ENCODE peak calls at places on chromosomes 4 and X, in eight cellular contexts. One of them, this sample, is unnamed.

GRCh38 chr4:177016541-177017141 is 223.9 kb upstream of the VEGFC start:
- DNase-seq in smooth muscle cell of the brain vasculature: no peak
- DNase-seq in non-pigmented ciliary epithelial cell: no peak
- DNase-seq in choroid plexus epithelial cell: no peak
- DNase-seq in amygdala: no peak
- DNase-seq in AG10803: peak
- DNase-seq in germinal center: no peak
- DNase-seq in NCI-H510A treated with DMSO at 0.1 percent for 48 hours: no peak
- DNase-seq in this sample: no peak

GRCh38 chrX:13570245-13570573 is 808 bp downstream of the EGFL6 start:
- DNase-seq in smooth muscle cell of the brain vasculature: no peak
- DNase-seq in non-pigmented ciliary epithelial cell: no peak
- DNase-seq in choroid plexus epithelial cell: no peak
- DNase-seq in amygdala: no peak
- DNase-seq in AG10803: no peak
- DNase-seq in germinal center: no peak
- DNase-seq in NCI-H510A treated with DMSO at 0.1 percent for 48 hours: no peak
- DNase-seq in this sample: no peak

GRCh38 chrX:110145854-110146253 is 142.9 kb downstream of the TMEM164 start:
- DNase-seq in smooth muscle cell of the brain vasculature: peak
- DNase-seq in non-pigmented ciliary epithelial cell: no peak
- DNase-seq in choroid plexus epithelial cell: peak
- DNase-seq in amygdala: peak
- DNase-seq in AG10803: peak
- DNase-seq in germinal center: peak
- DNase-seq in NCI-H510A treated with DMSO at 0.1 percent for 48 hours: no peak
- DNase-seq in this sample: peak

GRCh38 chr4:111028829-111029228 is 406.0 kb upstream of the PITX2 start:
- DNase-seq in smooth muscle cell of the brain vasculature: no peak
- DNase-seq in non-pigmented ciliary epithelial cell: no peak
- DNase-seq in choroid plexus epithelial cell: no peak
- DNase-seq in amygdala: no peak
- DNase-seq in AG10803: peak
- DNase-seq in germinal center: no peak
- DNase-seq in NCI-H510A treated with DMSO at 0.1 percent for 48 hours: no peak
- DNase-seq in this sample: no peak

GRCh38 chr4:108889696-108890475 is 127.0 kb upstream of the ETNPPL start:
- DNase-seq in smooth muscle cell of the brain vasculature: no peak
- DNase-seq in non-pigmented ciliary epithelial cell: no peak
- DNase-seq in choroid plexus epithelial cell: no peak
- DNase-seq in amygdala: no peak
- DNase-seq in AG10803: peak
- DNase-seq in germinal center: no peak
- DNase-seq in NCI-H510A treated with DMSO at 0.1 percent for 48 hours: no peak
- DNase-seq in this sample: no peak

GRCh38 chr4:38623260-38623659 is 40.7 kb upstream of the KLF3 start:
- DNase-seq in smooth muscle cell of the brain vasculature: no peak
- DNase-seq in non-pigmented ciliary epithelial cell: no peak
- DNase-seq in choroid plexus epithelial cell: no peak
- DNase-seq in amygdala: no peak
- DNase-seq in AG10803: no peak
- DNase-seq in germinal center: no peak
- DNase-seq in NCI-H510A treated with DMSO at 0.1 percent for 48 hours: no peak
- DNase-seq in this sample: no peak

GRCh38 chr4:126869967-126870366 is 762.8 kb upstream of the INTU start:
- DNase-seq in smooth muscle cell of the brain vasculature: no peak
- DNase-seq in non-pigmented ciliary epithelial cell: no peak
- DNase-seq in choroid plexus epithelial cell: no peak
- DNase-seq in amygdala: no peak
- DNase-seq in AG10803: no peak
- DNase-seq in germinal center: no peak
- DNase-seq in NCI-H510A treated with DMSO at 0.1 percent for 48 hours: no peak
- DNase-seq in this sample: no peak

GRCh38 chr4:19494958-19495357 is 756.7 kb upstream of the SLIT2 start:
- DNase-seq in smooth muscle cell of the brain vasculature: no peak
- DNase-seq in non-pigmented ciliary epithelial cell: no peak
- DNase-seq in choroid plexus epithelial cell: peak
- DNase-seq in amygdala: no peak
- DNase-seq in AG10803: peak
- DNase-seq in germinal center: no peak
- DNase-seq in NCI-H510A treated with DMSO at 0.1 percent for 48 hours: no peak
- DNase-seq in this sample: no peak

GRCh38 chr4:169222768-169223167 is 48.0 kb downstream of the SH3RF1 start:
- DNase-seq in smooth muscle cell of the brain vasculature: no peak
- DNase-seq in non-pigmented ciliary epithelial cell: no peak
- DNase-seq in choroid plexus epithelial cell: no peak
- DNase-seq in amygdala: no peak
- DNase-seq in AG10803: no peak
- DNase-seq in germinal center: no peak
- DNase-seq in NCI-H510A treated with DMSO at 0.1 percent for 48 hours: no peak
- DNase-seq in this sample: no peak

GRCh38 chrX:48883729-48884128 is 13.8 kb downstream of the TIMM17B start:
- DNase-seq in smooth muscle cell of the brain vasculature: no peak
- DNase-seq in non-pigmented ciliary epithelial cell: no peak
- DNase-seq in choroid plexus epithelial cell: peak
- DNase-seq in amygdala: no peak
- DNase-seq in AG10803: no peak
- DNase-seq in germinal center: no peak
- DNase-seq in NCI-H510A treated with DMSO at 0.1 percent for 48 hours: no peak
- DNase-seq in this sample: no peak

GRCh38 chr4:176841730-176842129 is 49.0 kb upstream of the VEGFC start:
- DNase-seq in smooth muscle cell of the brain vasculature: no peak
- DNase-seq in non-pigmented ciliary epithelial cell: peak
- DNase-seq in choroid plexus epithelial cell: peak
- DNase-seq in amygdala: no peak
- DNase-seq in AG10803: peak
- DNase-seq in germinal center: no peak
- DNase-seq in NCI-H510A treated with DMSO at 0.1 percent for 48 hours: no peak
- DNase-seq in this sample: no peak

GRCh38 chr4:6855692-6856297 is 53.8 kb upstream of the TBC1D14 start:
- DNase-seq in smooth muscle cell of the brain vasculature: no peak
- DNase-seq in non-pigmented ciliary epithelial cell: peak
- DNase-seq in choroid plexus epithelial cell: peak
- DNase-seq in amygdala: no peak
- DNase-seq in AG10803: peak
- DNase-seq in germinal center: peak
- DNase-seq in NCI-H510A treated with DMSO at 0.1 percent for 48 hours: peak
- DNase-seq in this sample: no peak

GRCh38 chr4:142463195-142463594 is 382.9 kb downstream of the INPP4B start:
- DNase-seq in smooth muscle cell of the brain vasculature: no peak
- DNase-seq in non-pigmented ciliary epithelial cell: no peak
- DNase-seq in choroid plexus epithelial cell: no peak
- DNase-seq in amygdala: no peak
- DNase-seq in AG10803: no peak
- DNase-seq in germinal center: no peak
- DNase-seq in NCI-H510A treated with DMSO at 0.1 percent for 48 hours: no peak
- DNase-seq in this sample: no peak

GRCh38 chr4:73730854-73731253 is 9.5 kb upstream of the CXCL8 start:
- DNase-seq in smooth muscle cell of the brain vasculature: no peak
- DNase-seq in non-pigmented ciliary epithelial cell: no peak
- DNase-seq in choroid plexus epithelial cell: no peak
- DNase-seq in amygdala: no peak
- DNase-seq in AG10803: no peak
- DNase-seq in germinal center: no peak
- DNase-seq in NCI-H510A treated with DMSO at 0.1 percent for 48 hours: no peak
- DNase-seq in this sample: no peak

GRCh38 chr4:14155803-14156202 is 528.3 kb upstream of the BOD1L1 start:
- DNase-seq in smooth muscle cell of the brain vasculature: no peak
- DNase-seq in non-pigmented ciliary epithelial cell: no peak
- DNase-seq in choroid plexus epithelial cell: peak
- DNase-seq in amygdala: no peak
- DNase-seq in AG10803: no peak
- DNase-seq in germinal center: no peak
- DNase-seq in NCI-H510A treated with DMSO at 0.1 percent for 48 hours: no peak
- DNase-seq in this sample: no peak

GRCh38 chr4:38034986-38035882 is 75.0 kb downstream of the PTTG2 start:
- DNase-seq in smooth muscle cell of the brain vasculature: peak
- DNase-seq in non-pigmented ciliary epithelial cell: no peak
- DNase-seq in choroid plexus epithelial cell: peak
- DNase-seq in amygdala: no peak
- DNase-seq in AG10803: peak
- DNase-seq in germinal center: peak
- DNase-seq in NCI-H510A treated with DMSO at 0.1 percent for 48 hours: peak
- DNase-seq in this sample: no peak

GRCh38 chr4:27357283-27357682 is 496.6 kb downstream of the STIM2 start:
- DNase-seq in smooth muscle cell of the brain vasculature: no peak
- DNase-seq in non-pigmented ciliary epithelial cell: no peak
- DNase-seq in choroid plexus epithelial cell: peak
- DNase-seq in amygdala: no peak
- DNase-seq in AG10803: no peak
- DNase-seq in germinal center: no peak
- DNase-seq in NCI-H510A treated with DMSO at 0.1 percent for 48 hours: peak
- DNase-seq in this sample: no peak

GRCh38 chrX:56792270-56793111 is 63.4 kb downstream of the NBDY start:
- DNase-seq in smooth muscle cell of the brain vasculature: no peak
- DNase-seq in non-pigmented ciliary epithelial cell: no peak
- DNase-seq in choroid plexus epithelial cell: no peak
- DNase-seq in amygdala: no peak
- DNase-seq in AG10803: no peak
- DNase-seq in germinal center: no peak
- DNase-seq in NCI-H510A treated with DMSO at 0.1 percent for 48 hours: no peak
- DNase-seq in this sample: no peak

GRCh38 chr4:188387134-188387791 is 248.0 kb downstream of the TRIML1 start:
- DNase-seq in smooth muscle cell of the brain vasculature: no peak
- DNase-seq in non-pigmented ciliary epithelial cell: no peak
- DNase-seq in choroid plexus epithelial cell: peak
- DNase-seq in amygdala: no peak
- DNase-seq in AG10803: peak
- DNase-seq in germinal center: no peak
- DNase-seq in NCI-H510A treated with DMSO at 0.1 percent for 48 hours: no peak
- DNase-seq in this sample: no peak

GRCh38 chr4:2393353-2394270 is 24.8 kb downstream of the ZFYVE28 start:
- DNase-seq in smooth muscle cell of the brain vasculature: no peak
- DNase-seq in non-pigmented ciliary epithelial cell: no peak
- DNase-seq in choroid plexus epithelial cell: peak
- DNase-seq in amygdala: no peak
- DNase-seq in AG10803: no peak
- DNase-seq in germinal center: no peak
- DNase-seq in NCI-H510A treated with DMSO at 0.1 percent for 48 hours: peak
- DNase-seq in this sample: no peak

GRCh38 chrX:134512566-134512965 is 52.6 kb downstream of the HPRT1 start:
- DNase-seq in smooth muscle cell of the brain vasculature: no peak
- DNase-seq in non-pigmented ciliary epithelial cell: peak
- DNase-seq in choroid plexus epithelial cell: peak
- DNase-seq in amygdala: no peak
- DNase-seq in AG10803: peak
- DNase-seq in germinal center: no peak
- DNase-seq in NCI-H510A treated with DMSO at 0.1 percent for 48 hours: no peak
- DNase-seq in this sample: no peak

GRCh38 chr4:170198742-170199141 is 109.0 kb upstream of the AADAT start:
- DNase-seq in smooth muscle cell of the brain vasculature: no peak
- DNase-seq in non-pigmented ciliary epithelial cell: no peak
- DNase-seq in choroid plexus epithelial cell: peak
- DNase-seq in amygdala: no peak
- DNase-seq in AG10803: no peak
- DNase-seq in germinal center: no peak
- DNase-seq in NCI-H510A treated with DMSO at 0.1 percent for 48 hours: no peak
- DNase-seq in this sample: no peak

GRCh38 chr4:25030283-25031076 is at the start of gene LGI2:
- DNase-seq in smooth muscle cell of the brain vasculature: no peak
- DNase-seq in non-pigmented ciliary epithelial cell: no peak
- DNase-seq in choroid plexus epithelial cell: peak
- DNase-seq in amygdala: peak
- DNase-seq in AG10803: no peak
- DNase-seq in germinal center: peak
- DNase-seq in NCI-H510A treated with DMSO at 0.1 percent for 48 hours: peak
- DNase-seq in this sample: no peak

GRCh38 chr4:95701500-95701899 is 138.4 kb upstream of the PDHA2 start:
- DNase-seq in smooth muscle cell of the brain vasculature: no peak
- DNase-seq in non-pigmented ciliary epithelial cell: peak
- DNase-seq in choroid plexus epithelial cell: peak
- DNase-seq in amygdala: no peak
- DNase-seq in AG10803: no peak
- DNase-seq in germinal center: no peak
- DNase-seq in NCI-H510A treated with DMSO at 0.1 percent for 48 hours: no peak
- DNase-seq in this sample: no peak

GRCh38 chr4:184330008-184330400 is 112.3 kb upstream of the ENPP6 start:
- DNase-seq in smooth muscle cell of the brain vasculature: no peak
- DNase-seq in non-pigmented ciliary epithelial cell: no peak
- DNase-seq in choroid plexus epithelial cell: no peak
- DNase-seq in amygdala: peak
- DNase-seq in AG10803: no peak
- DNase-seq in germinal center: no peak
- DNase-seq in NCI-H510A treated with DMSO at 0.1 percent for 48 hours: no peak
- DNase-seq in this sample: no peak

GRCh38 chrX:85988353-85988752 is 59.0 kb downstream of the CHM start:
- DNase-seq in smooth muscle cell of the brain vasculature: no peak
- DNase-seq in non-pigmented ciliary epithelial cell: no peak
- DNase-seq in choroid plexus epithelial cell: no peak
- DNase-seq in amygdala: no peak
- DNase-seq in AG10803: no peak
- DNase-seq in germinal center: no peak
- DNase-seq in NCI-H510A treated with DMSO at 0.1 percent for 48 hours: no peak
- DNase-seq in this sample: no peak

GRCh38 chr4:145293658-145294057 is 113.3 kb upstream of the OTUD4 start:
- DNase-seq in smooth muscle cell of the brain vasculature: no peak
- DNase-seq in non-pigmented ciliary epithelial cell: no peak
- DNase-seq in choroid plexus epithelial cell: no peak
- DNase-seq in amygdala: no peak
- DNase-seq in AG10803: no peak
- DNase-seq in germinal center: no peak
- DNase-seq in NCI-H510A treated with DMSO at 0.1 percent for 48 hours: no peak
- DNase-seq in this sample: no peak

GRCh38 chr4:88008133-88008621 is 742 bp downstream of the PKD2 start:
- DNase-seq in smooth muscle cell of the brain vasculature: no peak
- DNase-seq in non-pigmented ciliary epithelial cell: no peak
- DNase-seq in choroid plexus epithelial cell: peak
- DNase-seq in amygdala: peak
- DNase-seq in AG10803: peak
- DNase-seq in germinal center: peak
- DNase-seq in NCI-H510A treated with DMSO at 0.1 percent for 48 hours: peak
- DNase-seq in this sample: no peak

GRCh38 chr4:156598138-156598681 is 373.4 kb downstream of the PDGFC start:
- DNase-seq in smooth muscle cell of the brain vasculature: no peak
- DNase-seq in non-pigmented ciliary epithelial cell: peak
- DNase-seq in choroid plexus epithelial cell: peak
- DNase-seq in amygdala: no peak
- DNase-seq in AG10803: no peak
- DNase-seq in germinal center: no peak
- DNase-seq in NCI-H510A treated with DMSO at 0.1 percent for 48 hours: peak
- DNase-seq in this sample: no peak

GRCh38 chrX:49192722-49193328 is 6.7 kb upstream of the PRICKLE3 start:
- DNase-seq in smooth muscle cell of the brain vasculature: no peak
- DNase-seq in non-pigmented ciliary epithelial cell: no peak
- DNase-seq in choroid plexus epithelial cell: peak
- DNase-seq in amygdala: no peak
- DNase-seq in AG10803: no peak
- DNase-seq in germinal center: peak
- DNase-seq in NCI-H510A treated with DMSO at 0.1 percent for 48 hours: peak
- DNase-seq in this sample: no peak

GRCh38 chr4:37802068-37802666 is 24.3 kb upstream of the PGM2 start:
- DNase-seq in smooth muscle cell of the brain vasculature: no peak
- DNase-seq in non-pigmented ciliary epithelial cell: no peak
- DNase-seq in choroid plexus epithelial cell: peak
- DNase-seq in amygdala: peak
- DNase-seq in AG10803: peak
- DNase-seq in germinal center: no peak
- DNase-seq in NCI-H510A treated with DMSO at 0.1 percent for 48 hours: peak
- DNase-seq in this sample: peak

GRCh38 chr4:113945906-113946305 is 33.5 kb downstream of the ARSJ start:
- DNase-seq in smooth muscle cell of the brain vasculature: peak
- DNase-seq in non-pigmented ciliary epithelial cell: no peak
- DNase-seq in choroid plexus epithelial cell: peak
- DNase-seq in amygdala: no peak
- DNase-seq in AG10803: peak
- DNase-seq in germinal center: no peak
- DNase-seq in NCI-H510A treated with DMSO at 0.1 percent for 48 hours: no peak
- DNase-seq in this sample: no peak

GRCh38 chr4:84530871-84531270 is 31.8 kb upstream of the NKX6-1 start:
- DNase-seq in smooth muscle cell of the brain vasculature: no peak
- DNase-seq in non-pigmented ciliary epithelial cell: peak
- DNase-seq in choroid plexus epithelial cell: peak
- DNase-seq in amygdala: no peak
- DNase-seq in AG10803: no peak
- DNase-seq in germinal center: no peak
- DNase-seq in NCI-H510A treated with DMSO at 0.1 percent for 48 hours: no peak
- DNase-seq in this sample: no peak

GRCh38 chr4:140947507-140947906 is 185.8 kb downstream of the RNF150 start:
- DNase-seq in smooth muscle cell of the brain vasculature: no peak
- DNase-seq in non-pigmented ciliary epithelial cell: no peak
- DNase-seq in choroid plexus epithelial cell: no peak
- DNase-seq in amygdala: no peak
- DNase-seq in AG10803: no peak
- DNase-seq in germinal center: no peak
- DNase-seq in NCI-H510A treated with DMSO at 0.1 percent for 48 hours: no peak
- DNase-seq in this sample: no peak

This sample was measured in GDM1.